ENCODE peak calls at places on chromosomes 7 and 10, in six cellular contexts. One of them, this sample, is unnamed.

GRCh38 chr10:119644215-119644826 is 6.9 kb upstream of the BAG3 start:
- DNase-seq in A549: no peak
- DNase-seq in left lung: no peak
- DNase-seq in mesenchymal stem cell: no peak
- DNase-seq in left ventricle myocardium inferior: no peak
- DNase-seq in neural progenitor cell: peak; percentile 73
- DNase-seq in this sample: no peak

GRCh38 chr10:119090968-119091367 is 10.4 kb upstream of the EIF3A start:
- DNase-seq in A549: no peak
- DNase-seq in left lung: no peak
- DNase-seq in mesenchymal stem cell: no peak
- DNase-seq in left ventricle myocardium inferior: no peak
- DNase-seq in neural progenitor cell: no peak
- DNase-seq in this sample: no peak

GRCh38 chr10:85831422-85831821 is 535.2 kb downstream of the GRID1 start:
- DNase-seq in A549: no peak
- DNase-seq in left lung: no peak
- DNase-seq in mesenchymal stem cell: no peak
- DNase-seq in left ventricle myocardium inferior: no peak
- DNase-seq in neural progenitor cell: no peak
- DNase-seq in this sample: no peak

GRCh38 chr10:72821606-72822005 is 71.9 kb upstream of the OIT3 start:
- DNase-seq in A549: no peak
- DNase-seq in left lung: no peak
- DNase-seq in mesenchymal stem cell: no peak
- DNase-seq in left ventricle myocardium inferior: no peak
- DNase-seq in neural progenitor cell: no peak
- DNase-seq in this sample: no peak

GRCh38 chr7:7639421-7639820 is 1.1 kb upstream of the UMAD1 start:
- DNase-seq in A549: no peak
- DNase-seq in left lung: no peak
- DNase-seq in mesenchymal stem cell: no peak
- DNase-seq in left ventricle myocardium inferior: no peak
- DNase-seq in neural progenitor cell: no peak
- DNase-seq in this sample: no peak

GRCh38 chr10:44233561-44234470 is 151.1 kb downstream of the CXCL12 start:
- DNase-seq in A549: no peak
- DNase-seq in left lung: peak; percentile 65
- DNase-seq in mesenchymal stem cell: peak; percentile 70
- DNase-seq in left ventricle myocardium inferior: peak; percentile 68
- DNase-seq in neural progenitor cell: peak; percentile 96
- DNase-seq in this sample: peak; percentile 91

GRCh38 chr7:58316-58715 is 134.1 kb upstream of the FAM20C start:
- DNase-seq in A549: no peak
- DNase-seq in left lung: no peak
- DNase-seq in mesenchymal stem cell: no peak
- DNase-seq in left ventricle myocardium inferior: no peak
- DNase-seq in neural progenitor cell: no peak
- DNase-seq in this sample: no peak

GRCh38 chr7:23343806-23344500 is 44.8 kb downstream of the MALSU1 start:
- DNase-seq in A549: no peak
- DNase-seq in left lung: no peak
- DNase-seq in mesenchymal stem cell: no peak
- DNase-seq in left ventricle myocardium inferior: no peak
- DNase-seq in neural progenitor cell: no peak
- DNase-seq in this sample: no peak

GRCh38 chr7:146397141-146397540 is 280.5 kb downstream of the CNTNAP2 start:
- DNase-seq in A549: no peak
- DNase-seq in left lung: no peak
- DNase-seq in mesenchymal stem cell: no peak
- DNase-seq in left ventricle myocardium inferior: no peak
- DNase-seq in neural progenitor cell: no peak
- DNase-seq in this sample: no peak

GRCh38 chr10:125201791-125202622 is 41.6 kb upstream of the CTBP2 start:
- DNase-seq in A549: no peak
- DNase-seq in left lung: no peak
- DNase-seq in mesenchymal stem cell: no peak
- DNase-seq in left ventricle myocardium inferior: no peak
- DNase-seq in neural progenitor cell: no peak
- DNase-seq in this sample: no peak

GRCh38 chr10:27714349-27714748 is 31.3 kb downstream of the MKX start:
- DNase-seq in A549: no peak
- DNase-seq in left lung: no peak
- DNase-seq in mesenchymal stem cell: no peak
- DNase-seq in left ventricle myocardium inferior: no peak
- DNase-seq in neural progenitor cell: no peak
- DNase-seq in this sample: no peak

GRCh38 chr10:27717191-27717590 is 28.4 kb downstream of the MKX start:
- DNase-seq in A549: no peak
- DNase-seq in left lung: no peak
- DNase-seq in mesenchymal stem cell: no peak
- DNase-seq in left ventricle myocardium inferior: no peak
- DNase-seq in neural progenitor cell: no peak
- DNase-seq in this sample: no peak

GRCh38 chr10:27716521-27716920 is 29.1 kb downstream of the MKX start:
- DNase-seq in A549: no peak
- DNase-seq in left lung: no peak
- DNase-seq in mesenchymal stem cell: no peak
- DNase-seq in left ventricle myocardium inferior: no peak
- DNase-seq in neural progenitor cell: no peak
- DNase-seq in this sample: no peak

GRCh38 chr10:27715505-27715904 is 30.1 kb downstream of the MKX start:
- DNase-seq in A549: no peak
- DNase-seq in left lung: no peak
- DNase-seq in mesenchymal stem cell: no peak
- DNase-seq in left ventricle myocardium inferior: no peak
- DNase-seq in neural progenitor cell: no peak
- DNase-seq in this sample: no peak

DNA sequence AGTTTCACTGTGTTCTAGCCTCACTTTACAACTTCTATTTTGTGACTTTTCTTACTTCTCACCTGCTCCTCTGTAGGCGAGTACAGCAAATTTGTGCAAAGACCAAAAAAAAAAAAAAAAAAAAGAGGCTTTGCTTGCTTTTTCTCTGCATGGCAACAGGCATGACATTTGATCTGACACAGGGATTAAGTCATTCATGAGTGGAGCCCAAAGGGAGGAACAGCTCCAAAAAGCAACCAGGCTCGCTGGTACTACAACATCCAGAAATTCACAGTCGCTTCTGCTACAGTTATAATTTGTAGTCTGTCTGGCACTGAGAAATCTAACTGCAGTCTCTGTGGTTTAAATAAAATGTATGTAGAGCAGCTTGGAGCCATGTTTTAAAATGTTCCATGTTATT is 31.7 kb downstream of the MKX start:
- DNase-seq in A549: no peak
- DNase-seq in left lung: no peak
- DNase-seq in mesenchymal stem cell: no peak
- DNase-seq in left ventricle myocardium inferior: no peak
- DNase-seq in neural progenitor cell: peak; percentile 43
- DNase-seq in this sample: no peak
- H3K4me3 ChIP-seq in A549: no peak overlapping the region
- H3K4me3 ChIP-seq in left lung: no peak overlapping the region
- H3K4me3 ChIP-seq in mesenchymal stem cell: no peak overlapping the region
- H3K4me3 ChIP-seq in left ventricle myocardium inferior: no peak overlapping the region
- H3K4me3 ChIP-seq in neural progenitor cell: no peak overlapping the region
- H3K4me3 ChIP-seq in this sample: no peak overlapping the region

DNA sequence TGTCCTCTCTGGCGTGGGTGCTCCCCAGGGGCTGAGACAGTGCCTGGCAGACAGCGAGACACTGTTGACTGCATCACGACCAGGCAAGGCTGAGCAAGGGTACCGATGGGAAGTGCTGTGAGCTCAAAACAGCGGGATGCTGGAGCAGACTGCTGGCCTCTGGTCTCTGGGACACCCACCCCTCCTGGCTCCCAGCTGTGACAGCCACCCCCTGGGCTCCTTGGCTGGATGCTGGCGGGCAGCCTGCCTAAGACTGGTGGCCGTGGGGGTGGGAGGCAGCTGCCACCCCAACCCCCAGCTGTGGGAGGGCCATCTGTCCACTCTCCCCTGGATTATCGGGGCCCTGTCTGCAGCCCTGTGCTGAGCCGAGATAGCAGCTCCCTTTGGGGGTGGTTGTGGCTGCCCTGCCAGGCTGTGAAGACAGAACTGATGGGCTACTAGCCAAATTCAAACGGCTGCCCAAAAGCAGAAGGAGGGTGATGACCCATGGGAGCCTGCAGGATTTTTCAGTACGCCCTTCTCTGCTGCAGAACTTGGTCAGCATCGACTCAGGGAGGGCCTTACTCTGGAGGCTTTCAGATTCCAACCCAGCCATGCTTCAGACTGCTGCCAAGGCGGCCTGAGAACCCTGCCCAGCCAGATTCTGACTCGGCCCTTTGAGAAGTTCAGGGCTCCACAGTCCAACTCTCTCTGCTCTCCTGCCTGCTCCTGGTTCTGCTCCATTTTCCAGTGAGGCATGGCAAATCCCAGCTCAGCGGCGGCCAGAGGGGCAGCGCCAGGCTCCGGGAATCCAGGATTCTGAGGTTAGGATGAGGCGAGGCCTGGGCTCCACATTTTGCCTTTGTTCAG is 125.3 kb downstream of the NEURL1 start:
- DNase-seq in A549: no peak
- DNase-seq in left lung: peak; percentile 50
- DNase-seq in mesenchymal stem cell: no peak
- DNase-seq in left ventricle myocardium inferior: peak; percentile 67
- DNase-seq in neural progenitor cell: no peak
- DNase-seq in this sample: peak; percentile 88
- H3K4me1 ChIP-seq in A549: no peaks in the 10 kb centered on the region
- H3K4me1 ChIP-seq in left lung: peaks cover 11% of the 10 kb centered on the region
- H3K4me1 ChIP-seq in mesenchymal stem cell: no peaks in the 10 kb centered on the region
- H3K4me1 ChIP-seq in left ventricle myocardium inferior: peaks cover 97% of the 10 kb centered on the region
- H3K4me1 ChIP-seq in neural progenitor cell: no peaks in the 10 kb centered on the region
- H3K4me1 ChIP-seq in this sample: no peaks in the 10 kb centered on the region

DNA sequence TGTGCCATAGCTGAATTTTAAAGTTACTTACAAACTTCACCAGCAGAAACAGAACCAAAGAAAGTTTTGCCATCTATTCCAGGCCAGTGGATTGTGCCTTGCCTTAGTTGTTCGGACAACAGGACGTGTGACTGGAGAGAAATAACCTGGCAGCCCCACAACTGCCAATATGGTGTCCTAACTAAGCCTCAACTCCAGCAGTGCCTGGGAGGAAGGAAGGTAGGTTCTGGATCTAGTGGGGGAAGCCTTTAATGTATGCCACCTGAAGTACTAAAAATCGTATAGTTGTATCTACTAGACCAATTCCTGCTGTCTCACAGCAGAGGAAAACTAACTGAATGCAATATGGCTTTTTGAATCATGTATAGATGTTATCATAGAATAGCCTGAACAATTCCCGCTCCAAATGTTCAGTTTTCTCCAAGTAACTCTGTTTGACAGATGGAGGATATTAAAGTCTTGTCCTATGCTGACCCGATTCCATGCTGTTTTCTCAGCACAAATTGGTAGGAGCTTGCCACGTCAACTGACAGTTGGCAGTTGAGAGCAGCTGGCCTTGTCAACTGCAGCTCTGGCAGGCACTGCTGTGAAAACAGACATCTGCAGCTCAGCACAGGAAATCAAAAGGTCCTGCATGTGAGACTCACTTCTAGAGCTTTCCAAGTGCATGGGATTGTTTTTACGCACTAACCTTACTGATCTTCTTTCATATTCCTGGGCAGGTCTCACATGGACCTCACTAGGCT is 84.5 kb upstream of the WNT16 start:
- DNase-seq in A549: no peak
- DNase-seq in left lung: no peak
- DNase-seq in mesenchymal stem cell: no peak
- DNase-seq in left ventricle myocardium inferior: no peak
- DNase-seq in neural progenitor cell: no peak
- DNase-seq in this sample: no peak
- H3K4me3 ChIP-seq in A549: no peak overlapping the region
- H3K4me3 ChIP-seq in left lung: no peak overlapping the region
- H3K4me3 ChIP-seq in mesenchymal stem cell: no peak overlapping the region
- H3K4me3 ChIP-seq in left ventricle myocardium inferior: no peak overlapping the region
- H3K4me3 ChIP-seq in neural progenitor cell: no peak overlapping the region
- H3K4me3 ChIP-seq in this sample: no peak overlapping the region

DNA sequence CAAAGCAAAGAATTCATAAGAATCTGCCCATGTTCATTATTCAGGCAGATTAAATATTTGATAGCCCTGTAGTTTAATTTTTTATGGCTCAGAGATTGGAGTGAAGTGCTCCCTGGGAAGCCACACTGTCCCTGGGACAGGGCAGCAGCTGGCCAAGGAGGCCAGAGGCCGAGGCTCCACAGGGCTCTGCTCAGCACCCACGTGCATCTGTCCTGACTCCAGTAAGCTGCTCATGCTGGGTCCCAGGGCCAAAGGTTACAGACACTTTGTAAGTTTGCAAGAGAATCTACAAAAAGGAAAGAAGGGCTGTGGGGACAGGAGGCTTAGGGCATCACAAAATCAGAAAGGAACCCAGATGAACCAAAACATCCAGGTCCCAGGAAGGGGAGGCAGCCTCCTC is 155.5 kb downstream of the KCNMA1 start:
- DNase-seq in A549: no peak
- DNase-seq in left lung: no peak
- DNase-seq in mesenchymal stem cell: no peak
- DNase-seq in left ventricle myocardium inferior: no peak
- DNase-seq in neural progenitor cell: no peak
- DNase-seq in this sample: no peak
- H3K4me1 ChIP-seq in A549: peaks cover 16% of the 10 kb centered on the region
- H3K4me1 ChIP-seq in left lung: no peaks in the 10 kb centered on the region
- H3K4me1 ChIP-seq in mesenchymal stem cell: no peaks in the 10 kb centered on the region
- H3K4me1 ChIP-seq in left ventricle myocardium inferior: no peaks in the 10 kb centered on the region
- H3K4me1 ChIP-seq in neural progenitor cell: peaks cover 19% of the 10 kb centered on the region
- H3K4me1 ChIP-seq in this sample: no peaks in the 10 kb centered on the region

DNA sequence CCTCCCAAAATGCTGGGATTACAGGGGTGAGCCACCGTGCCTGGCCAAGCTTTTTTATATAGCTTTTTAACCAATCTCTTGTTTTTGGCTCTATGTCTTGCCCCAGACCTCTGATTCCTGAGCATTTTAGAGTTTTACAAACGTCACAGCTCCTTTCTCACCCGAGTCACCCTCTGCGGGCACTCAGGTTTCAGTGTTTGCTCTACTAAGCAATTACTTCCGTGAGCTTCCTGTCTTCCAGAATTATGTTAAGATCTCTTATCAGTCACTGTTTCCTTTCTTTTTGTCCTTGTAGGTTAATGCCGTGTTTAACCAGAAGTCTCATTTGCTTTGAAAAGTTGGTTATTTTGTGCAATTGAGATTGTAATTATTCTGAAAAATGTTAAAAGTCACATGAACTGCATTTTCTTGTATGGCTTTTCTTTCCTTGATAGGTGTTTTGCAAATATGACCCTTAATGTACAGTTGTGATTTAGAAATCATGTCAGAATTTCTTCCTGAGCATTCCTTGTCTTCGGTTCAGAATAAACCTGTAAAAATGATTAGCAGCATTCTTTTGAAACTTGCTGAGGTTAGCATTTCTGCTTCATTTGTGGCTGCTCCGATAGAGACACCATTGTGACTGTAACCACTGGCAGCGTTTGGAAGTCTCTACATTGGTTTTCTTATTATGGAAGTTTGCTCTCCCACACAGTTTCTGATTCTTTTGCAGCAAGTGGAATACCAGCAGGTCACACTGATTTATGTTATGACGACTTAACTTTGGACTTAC is 4.5 kb upstream of the HKDC1 start:
- DNase-seq in A549: no peak
- DNase-seq in left lung: no peak
- DNase-seq in mesenchymal stem cell: no peak
- DNase-seq in left ventricle myocardium inferior: no peak
- DNase-seq in neural progenitor cell: no peak
- DNase-seq in this sample: no peak
- H3K4me3 ChIP-seq in A549: no peak overlapping the region
- H3K4me3 ChIP-seq in left lung: no peak overlapping the region
- H3K4me3 ChIP-seq in mesenchymal stem cell: no peak overlapping the region
- H3K4me3 ChIP-seq in left ventricle myocardium inferior: no peak overlapping the region
- H3K4me3 ChIP-seq in neural progenitor cell: no peak overlapping the region
- H3K4me3 ChIP-seq in this sample: no peak overlapping the region

GRCh38 chr10:124033887-124034218 is 59.5 kb downstream of the CHST15 start:
- DNase-seq in A549: no peak
- DNase-seq in left lung: no peak
- DNase-seq in mesenchymal stem cell: no peak
- DNase-seq in left ventricle myocardium inferior: peak; percentile 49
- DNase-seq in neural progenitor cell: no peak
- DNase-seq in this sample: peak; percentile 60
- H3K4me1 ChIP-seq in A549: peaks cover 12% of the 10 kb centered on the region
- H3K4me1 ChIP-seq in left lung: peaks cover 70% of the 10 kb centered on the region
- H3K4me1 ChIP-seq in mesenchymal stem cell: peaks cover 17% of the 10 kb centered on the region
- H3K4me1 ChIP-seq in left ventricle myocardium inferior: peaks cover 12% of the 10 kb centered on the region
- H3K4me1 ChIP-seq in neural progenitor cell: no peaks in the 10 kb centered on the region
- H3K4me1 ChIP-seq in this sample: no peaks in the 10 kb centered on the region

This sample was measured in cardiac muscle cell.